ENCODE peak calls at places on chromosomes 16 and 17, in four cellular contexts. Y is neural progenitor cell, I is fibroblast of the aortic adventitia, K is K562. C is an unnamed sample.

GRCh38 chr17:59067756-59068155 is 38.9 kb downstream of the TRIM37 start:
- DNase-seq in Y (no peak), I (no peak), K (no peak), C (no peak)

GRCh38 chr16:49651980-49652379 is 203.9 kb downstream of the ZNF423 start:
- DNase-seq in Y (no peak), I (no peak), K (no peak), C (no peak)

GRCh38 chr17:36736201-36737156 is 135.1 kb downstream of the MRM1 start:
- DNase-seq in Y (no peak), I (no peak), K (no peak), C (no peak)

GRCh38 chr16:17281052-17281451 is 189.7 kb downstream of the XYLT1 start:
- DNase-seq in Y (no peak), I (no peak), K (no peak), C (no peak)

GRCh38 chr16:67672739-67673662 is 6.4 kb downstream of the C16orf86 start:
- DNase-seq in Y (peak; percentile 80), I (peak; percentile 71), K (peak; percentile 80), C (peak; percentile 15)

GRCh38 chr17:13016881-13017622 is 775 bp downstream of the ELAC2 start:
- DNase-seq in Y (no peak), I (no peak), K (no peak), C (no peak)

GRCh38 chr17:64200080-64201042 is 62.7 kb downstream of the TEX2 start:
- DNase-seq in Y (no peak), I (peak; percentile 76), K (no peak), C (no peak)

GRCh38 chr16:48137822-48138221 is 18.0 kb downstream of the ABCC12 start:
- DNase-seq in Y (no peak), I (no peak), K (no peak), C (no peak)

GRCh38 chr17:81416612-81417011 is 21.4 kb downstream of the BAHCC1 start:
- DNase-seq in Y (no peak), I (no peak), K (no peak), C (no peak)

GRCh38 chr16:85387171-85387507 is 226.0 kb upstream of the GSE1 start:
- DNase-seq in Y (no peak), I (no peak), K (no peak), C (no peak)

GRCh38 chr16:12016166-12016947 is 39.8 kb downstream of the SNX29 start:
- DNase-seq in Y (no peak), I (peak; percentile 49), K (no peak), C (no peak)

GRCh38 chr16:89971495-89972243 is 23.1 kb downstream of the DEF8 start:
- DNase-seq in Y (no peak), I (peak; percentile 3), K (no peak), C (no peak)

GRCh38 chr16:89711601-89712475 is 8.9 kb downstream of the VPS9D1 start:
- DNase-seq in Y (peak; percentile 65), I (peak; percentile 37), K (peak; percentile 98), C (no peak)

GRCh38 chr17:72184805-72185204 is 64.0 kb downstream of the SOX9 start:
- DNase-seq in Y (no peak), I (no peak), K (no peak), C (no peak)

DNA sequence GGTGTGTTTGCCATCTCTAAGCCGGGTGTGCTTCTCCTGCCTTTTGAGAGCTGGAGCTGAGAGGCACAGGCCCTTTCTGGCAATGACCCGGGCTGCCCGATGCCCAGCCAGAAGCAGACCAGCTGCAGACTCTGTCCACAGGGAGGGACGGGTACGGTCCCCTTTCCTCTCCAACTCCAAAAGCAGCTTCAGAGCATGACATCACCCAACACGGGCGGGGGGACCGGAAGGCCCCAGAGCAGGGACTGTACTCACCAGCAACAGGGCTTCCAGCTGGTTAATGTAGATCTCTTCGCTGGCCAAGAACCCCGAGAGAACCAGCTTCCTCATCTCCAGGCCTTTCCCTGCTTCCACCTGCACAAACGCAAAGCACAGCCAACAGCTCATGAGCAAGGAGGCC is 79.4 kb downstream of the ABR start:
- DNase-seq in Y (no peak), I (no peak), K (no peak), C (no peak)
- TF ChIP-seq CTCF in Y (no peak), I (no peak), K (no peak), C (no peak)

DNA sequence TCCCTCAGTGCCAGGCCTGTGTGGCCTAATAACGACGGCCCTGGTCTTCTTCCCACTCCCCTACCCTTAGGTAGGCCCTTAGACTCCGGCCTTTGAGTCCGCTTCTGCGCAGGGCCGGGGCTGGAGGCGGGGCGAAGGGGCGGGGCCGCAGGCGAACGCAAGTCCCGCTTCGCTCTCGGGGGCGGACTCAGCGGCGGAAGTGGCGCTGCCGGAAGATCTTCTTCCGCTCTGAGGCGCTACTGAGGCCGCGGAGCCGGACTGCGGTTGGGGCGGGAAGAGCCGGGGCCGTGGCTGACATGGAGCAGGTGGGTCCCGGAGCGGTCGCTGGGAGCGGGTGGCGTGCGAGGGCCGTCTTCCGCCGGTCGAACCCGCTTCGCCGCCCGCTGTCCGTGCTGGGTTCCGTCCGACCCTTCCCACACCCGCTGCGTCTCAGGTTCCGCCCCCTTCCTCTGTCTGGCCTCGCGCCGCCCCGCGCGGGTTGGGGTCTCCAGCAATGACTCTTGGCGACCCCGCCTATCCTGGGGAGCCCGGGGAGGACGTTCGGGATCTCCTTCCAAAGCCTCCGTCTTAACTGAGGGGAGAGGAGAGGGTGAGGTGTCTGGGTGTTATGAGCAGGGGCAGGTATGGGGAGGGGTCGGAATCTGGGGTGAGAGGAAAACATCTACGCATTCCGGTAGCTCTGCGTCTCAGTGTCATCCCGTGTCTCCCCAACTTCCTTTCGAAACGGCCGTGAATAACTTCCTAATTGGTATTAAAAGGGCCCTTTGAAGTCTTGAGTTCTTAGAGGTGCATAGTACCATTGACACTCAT is at the start of gene STARD3:
- DNase-seq in Y (peak; percentile 96), I (peak; percentile 85), K (peak; percentile 92), C (peak; percentile 72)
- TF ChIP-seq CTCF in Y (peak; percentile 19), I (peak; percentile 27), K (peak; percentile 42), C (no peak)

GRCh38 chr17:1391577-1391976 is 8.4 kb downstream of the YWHAE start:
- DNase-seq in Y (no peak), I (no peak), K (no peak), C (no peak)
- TF ChIP-seq CTCF in Y (no peak), I (no peak), K (no peak), C (no peak)

DNA sequence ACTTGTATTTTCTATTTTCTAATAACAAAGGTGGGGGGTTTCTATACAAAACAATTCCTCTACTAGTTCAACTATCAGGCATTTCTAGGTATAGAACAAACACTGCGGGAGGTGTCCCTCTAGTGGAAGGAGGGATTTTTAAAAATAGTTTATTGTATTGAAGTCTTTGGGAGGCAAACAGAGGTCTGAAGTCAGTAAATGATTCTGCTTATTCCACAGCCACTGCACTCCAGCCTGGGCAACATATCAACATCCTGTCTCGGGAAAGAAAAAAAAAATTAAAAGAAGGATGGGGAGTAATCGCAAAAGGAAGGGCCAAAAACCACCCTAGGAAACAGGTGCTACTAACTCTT is 648 bp upstream of the ERCC4 start:
- DNase-seq in Y (peak; percentile 42), I (peak; percentile 67), K (peak; percentile 62), C (no peak)
- TF ChIP-seq CTCF in Y (no peak), I (peak; percentile 50), K (peak; percentile 61), C (peak; percentile 33)

DNA sequence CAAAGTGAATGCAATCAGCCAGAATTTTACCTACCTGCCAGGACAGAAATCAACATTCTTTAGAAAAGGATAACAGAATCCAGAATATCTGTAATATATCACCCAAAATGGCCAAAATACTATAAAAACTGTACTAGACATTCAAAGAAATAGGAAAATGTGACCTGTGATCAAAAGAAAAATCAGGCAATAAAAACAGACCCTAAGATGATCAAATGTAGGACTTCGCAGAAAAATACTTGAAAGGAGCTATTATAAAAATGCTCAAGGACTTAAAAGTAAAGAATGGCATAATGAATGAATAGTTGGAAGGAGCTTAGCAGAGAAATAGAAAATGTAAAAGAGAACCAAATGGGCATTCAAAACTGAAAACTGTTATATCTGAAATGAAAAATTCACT is 4.1 kb downstream of the LPCAT2 start:
- DNase-seq in Y (no peak), I (no peak), K (no peak), C (no peak)
- TF ChIP-seq CTCF in Y (no peak), I (no peak), K (no peak), C (no peak)

GRCh38 chr17:75525806-75526554 is 483 bp downstream of the LLGL2 start:
- DNase-seq in Y (peak; percentile 93), I (no peak), K (no peak), C (no peak)

GRCh38 chr17:75523647-75524046 is 1.9 kb upstream of the LLGL2 start:
- DNase-seq in Y (no peak), I (no peak), K (no peak), C (no peak)

GRCh38 chr17:75526555-75527270 is 1.2 kb downstream of the LLGL2 start:
- DNase-seq in Y (peak; percentile 42), I (no peak), K (no peak), C (no peak)

GRCh38 chr17:75524269-75524970 is 1.1 kb upstream of the LLGL2 start:
- DNase-seq in Y (no peak), I (no peak), K (no peak), C (no peak)

GRCh38 chr17:75524971-75525805 is at the start of gene LLGL2:
- DNase-seq in Y (peak; percentile 95), I (no peak), K (peak; percentile 97), C (no peak)
- TF ChIP-seq CTCF in Y (peak; percentile 47), I (no peak), K (peak; percentile 75), C (peak; percentile 19)

GRCh38 chr16:87411375-87412271 is 19.5 kb downstream of the MAP1LC3B start:
- DNase-seq in Y (no peak), I (no peak), K (no peak), C (no peak)

GRCh38 chr16:87410958-87411357 is 18.8 kb downstream of the MAP1LC3B start:
- DNase-seq in Y (peak; percentile 17), I (no peak), K (no peak), C (no peak)

GRCh38 chr16:87414251-87414680 is 22.1 kb downstream of the MAP1LC3B start:
- DNase-seq in Y (no peak), I (no peak), K (no peak), C (no peak)

GRCh38 chr16:87412371-87412995 is 20.3 kb downstream of the MAP1LC3B start:
- DNase-seq in Y (no peak), I (no peak), K (no peak), C (no peak)

DNA sequence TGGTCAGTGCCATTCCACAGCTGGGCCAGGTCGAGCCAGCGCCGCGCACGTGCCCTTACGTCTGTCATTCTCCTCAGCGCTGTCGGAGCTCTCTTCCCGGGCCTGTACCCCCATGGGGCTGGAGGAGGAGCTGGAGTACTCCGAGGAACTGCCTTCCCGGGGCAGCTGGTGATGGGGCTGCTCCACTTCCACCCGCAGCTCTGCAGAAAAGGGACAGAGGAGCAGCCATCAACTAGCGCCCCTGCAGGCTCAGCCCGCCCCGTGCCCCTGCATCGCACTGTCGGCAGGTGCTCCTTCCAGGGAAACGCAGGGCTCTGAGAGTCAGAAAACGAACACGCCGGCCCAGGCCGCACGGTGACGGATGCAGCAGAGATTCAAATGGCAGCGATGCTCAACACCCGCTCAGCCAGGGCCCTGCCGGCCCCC is 20.9 kb downstream of the MAP1LC3B start:
- DNase-seq in Y (no peak), I (no peak), K (no peak), C (no peak)
- TF ChIP-seq CTCF in Y (no peak), I (no peak), K (no peak), C (no peak)

C was measured in AG09319.